ENCODE peak calls at places on chromosome 15, in ten cellular contexts. Y, I, D, E, G, P, Z, O, L and C are unnamed samples.

GRCh38 chr15:32735948-32736347 is 18.1 kb downstream of the GREM1 start:
- DNase-seq in P (no peak), O (no peak), Y (no peak), Z (no peak), I (no peak), E (no peak), G (no peak), D (no peak), L (no peak), C (no peak)

GRCh38 chr15:70101459-70102113 is 3.9 kb upstream of the TLE3 start:
- DNase-seq in I (peak), Z (peak), Y (no peak), O (peak), L (no peak), P (peak), G (no peak), D (peak), E (peak), C (no peak)

GRCh38 chr15:73323374-73323955 is 45.3 kb downstream of the HCN4 start:
- DNase-seq in I (no peak), P (no peak), O (no peak), G (no peak), E (no peak), L (no peak), D (no peak), Z (no peak), Y (no peak), C (no peak)

GRCh38 chr15:84859651-84860050 is 24.8 kb upstream of the SLC28A1 start:
- DNase-seq in D (no peak), O (no peak), Y (no peak), E (no peak), I (no peak), P (no peak), Z (no peak), L (no peak), G (no peak), C (no peak)

GRCh38 chr15:43329222-43329959 is 982 bp downstream of the LCMT2 start:
- DNase-seq in O (peak), Y (peak), G (no peak), Z (no peak), E (peak), P (peak), I (peak), L (no peak), D (no peak), C (no peak)

GRCh38 chr15:43799209-43799944 is 643 bp downstream of the SERINC4 start:
- DNase-seq in O (no peak), D (no peak), P (no peak), Y (no peak), E (no peak), G (no peak), L (peak), I (peak), Z (no peak), C (no peak)

GRCh38 chr15:65323071-65323511 is 18.6 kb downstream of the RNU5B-1 start:
- DNase-seq in O (no peak), Y (no peak), E (no peak), D (no peak), P (peak), L (no peak), I (no peak), Z (peak), G (peak), C (no peak)

GRCh38 chr15:69081310-69082004 is 67.0 kb downstream of the NOX5 start:
- DNase-seq in O (no peak), E (peak), P (no peak), D (no peak), I (peak), G (no peak), Y (peak), L (no peak), Z (no peak), C (no peak)

GRCh38 chr15:70508561-70509281 is 254.6 kb downstream of the UACA start:
- DNase-seq in I (no peak), G (no peak), D (no peak), O (no peak), E (peak), Z (peak), L (peak), P (peak), Y (no peak), C (no peak)

GRCh38 chr15:69660114-69660513 is 207.5 kb downstream of the RPLP1 start:
- DNase-seq in D (no peak), L (no peak), I (no peak), G (no peak), O (no peak), Y (no peak), E (no peak), P (no peak), Z (no peak), C (no peak)

GRCh38 chr15:74787251-74788041 is 5.6 kb downstream of the CSK start:
- DNase-seq in L (peak), G (peak), D (peak), O (peak), I (peak), Z (peak), P (peak), Y (peak), E (no peak), C (no peak)

GRCh38 chr15:99101501-99101900 is 3.4 kb upstream of the SYNM start:
- DNase-seq in G (no peak), O (no peak), Z (no peak), E (no peak), D (no peak), P (no peak), I (no peak), Y (no peak), L (no peak), C (no peak)

GRCh38 chr15:62594017-62594416 is 428.9 kb upstream of the C2CD4B start:
- DNase-seq in D (no peak), G (no peak), P (no peak), I (no peak), E (no peak), O (no peak), L (no peak), Z (peak), Y (no peak), C (no peak)

GRCh38 chr15:45402955-45403892 is 24.9 kb upstream of the GATM start:
- DNase-seq in P (peak), I (peak), Y (no peak), L (peak), Z (peak), D (peak), G (peak), E (peak), O (peak), C (no peak)

GRCh38 chr15:22794621-22795167 is 8.2 kb downstream of the NIPA1 start:
- DNase-seq in I (no peak), Z (no peak), Y (no peak), O (no peak), E (no peak), L (no peak), D (no peak), G (no peak), P (no peak), C (no peak)

GRCh38 chr15:55334997-55335396 is 16.0 kb downstream of the PIGB start:
- DNase-seq in D (peak), Z (peak), L (no peak), Y (no peak), G (no peak), E (no peak), O (no peak), I (no peak), P (no peak), C (no peak)

GRCh38 chr15:21261396-21261964 is 178.8 kb downstream of the POTEB3 start:
- DNase-seq in Z (no peak), E (no peak), O (no peak), I (peak), D (no peak), P (no peak), G (peak), Y (no peak), L (no peak), C (peak)

GRCh38 chr15:58307313-58307961 is 124.4 kb upstream of the LIPC start:
- DNase-seq in O (no peak), Z (peak), L (no peak), I (no peak), E (peak), D (no peak), G (no peak), Y (no peak), P (peak), C (no peak)

GRCh38 chr15:87973456-87974215 is 282.9 kb downstream of the NTRK3 start:
- DNase-seq in L (no peak), I (peak), O (no peak), G (no peak), Y (no peak), P (peak), E (no peak), D (no peak), Z (no peak), C (no peak)

GRCh38 chr15:51620647-51621046 is 1.9 kb downstream of the DMXL2 start:
- DNase-seq in Y (no peak), I (no peak), O (no peak), G (no peak), Z (no peak), E (no peak), D (peak), L (peak), P (no peak), C (no peak)

GRCh38 chr15:63462053-63462452 is 42.3 kb upstream of the USP3 start:
- DNase-seq in I (no peak), Y (no peak), L (no peak), G (no peak), Z (no peak), E (peak), D (no peak), P (no peak), O (no peak), C (no peak)

GRCh38 chr15:62782100-62782791 is 260.3 kb upstream of the TPM1 start:
- DNase-seq in I (peak), D (peak), L (peak), Z (peak), G (peak), O (peak), P (peak), E (peak), Y (peak), C (peak)

GRCh38 chr15:90286678-90287077 is 21.2 kb downstream of the NGRN start:
- DNase-seq in D (peak), Y (no peak), O (no peak), E (no peak), G (peak), L (peak), P (peak), Z (peak), I (no peak), C (no peak)

GRCh38 chr15:32889189-32889588 is 171.4 kb downstream of the GREM1 start:
- DNase-seq in P (no peak), L (no peak), G (no peak), D (no peak), O (no peak), Y (no peak), E (no peak), I (no peak), Z (no peak), C (no peak)

GRCh38 chr15:87322845-87323244 is 933.7 kb downstream of the NTRK3 start:
- DNase-seq in L (no peak), E (no peak), D (no peak), I (no peak), P (no peak), Z (no peak), Y (no peak), G (no peak), O (no peak), C (no peak)

GRCh38 chr15:34799149-34799824 is 3.9 kb upstream of the ACTC1 start:
- DNase-seq in Z (peak), L (no peak), E (no peak), G (no peak), O (no peak), D (no peak), P (peak), I (peak), Y (peak), C (peak)

DNA sequence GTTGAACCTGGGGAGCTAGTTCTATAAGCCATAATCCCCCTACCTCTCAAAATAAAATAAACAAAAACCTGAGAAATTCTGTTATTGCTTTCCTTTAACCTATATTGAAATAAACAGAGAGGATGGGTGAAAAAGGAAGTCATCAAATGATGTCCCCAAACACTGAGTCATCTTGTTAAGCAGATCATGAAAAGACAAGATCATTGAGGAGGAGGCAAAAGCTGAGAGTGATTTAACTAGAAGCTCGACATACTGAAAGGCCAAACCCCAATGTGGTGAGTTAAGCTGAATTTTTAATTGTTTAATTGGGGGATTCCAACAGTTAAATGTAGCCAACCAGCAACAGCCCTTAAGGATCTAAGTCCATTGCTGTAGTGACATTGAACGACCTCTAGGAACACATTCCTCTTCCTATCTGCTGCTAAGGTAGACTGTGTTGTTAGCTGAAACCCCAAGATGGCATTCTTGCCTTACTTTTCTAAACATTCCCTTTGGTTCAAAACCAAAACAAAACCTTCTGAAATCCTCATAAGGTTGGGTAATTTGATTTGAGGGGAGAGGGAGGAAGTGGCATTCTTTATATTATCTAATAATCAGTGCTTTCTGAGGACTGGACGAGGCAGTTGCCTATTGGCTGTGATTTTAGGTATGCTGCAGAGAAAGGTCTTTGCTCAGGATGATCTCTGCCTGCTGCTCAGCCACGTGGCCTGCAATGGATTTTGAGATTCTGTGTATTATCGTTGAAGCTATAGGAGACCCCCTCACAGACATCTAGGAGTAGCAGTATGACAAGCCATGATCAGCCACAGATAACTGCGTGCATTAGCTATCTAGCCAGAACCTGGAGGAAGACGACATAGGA is 62.7 kb upstream of the BNIP2 start:
- DNase-seq in Y (no peak), O (no peak), Z (peak), D (no peak), I (no peak), E (no peak), P (peak), G (no peak), L (peak), C (no peak)
- TF ChIP-seq CTCF in Y (no peak), O (no peak), Z (peak), D (peak), I (peak), E (peak), P (peak), G (no peak), L (peak), C (peak)

GRCh38 chr15:81410318-81410753 is 36.3 kb upstream of the TMC3 start:
- DNase-seq in P (peak), E (peak), O (peak), Y (peak), L (peak), G (peak), I (peak), D (peak), Z (peak), C (no peak)

GRCh38 chr15:81413851-81414250 is 39.8 kb upstream of the TMC3 start:
- DNase-seq in P (no peak), D (no peak), E (no peak), Y (no peak), Z (no peak), I (no peak), G (no peak), O (no peak), L (no peak), C (no peak)

GRCh38 chr15:81411969-81412633 is 38.1 kb upstream of the TMC3 start:
- DNase-seq in D (no peak), E (no peak), G (no peak), Y (no peak), P (no peak), O (no peak), Z (no peak), I (no peak), L (no peak), C (no peak)

GRCh38 chr15:81407679-81408078 is 33.7 kb upstream of the TMC3 start:
- DNase-seq in Z (no peak), I (no peak), E (no peak), P (no peak), L (no peak), D (no peak), O (no peak), Y (no peak), G (no peak), C (no peak)

GRCh38 chr15:81411056-81411455 is 37.0 kb upstream of the TMC3 start:
- DNase-seq in D (no peak), E (no peak), L (no peak), P (peak), O (no peak), G (no peak), I (peak), Y (no peak), Z (no peak), C (no peak)
- TF ChIP-seq CTCF in D (no peak), E (peak), L (no peak), P (peak), O (no peak), G (no peak), I (peak), Y (no peak), Z (no peak), C (no peak)

GRCh38 chr15:39887832-39888231 is 32.2 kb downstream of the GPR176 start:
- DNase-seq in E (peak), P (no peak), G (no peak), Z (peak), D (peak), Y (peak), I (peak), L (peak), O (no peak), C (no peak)
- TF ChIP-seq CTCF in E (peak), P (peak), G (peak), Z (peak), D (no peak), Y (peak), I (peak), L (peak), O (no peak), C (peak)

DNA sequence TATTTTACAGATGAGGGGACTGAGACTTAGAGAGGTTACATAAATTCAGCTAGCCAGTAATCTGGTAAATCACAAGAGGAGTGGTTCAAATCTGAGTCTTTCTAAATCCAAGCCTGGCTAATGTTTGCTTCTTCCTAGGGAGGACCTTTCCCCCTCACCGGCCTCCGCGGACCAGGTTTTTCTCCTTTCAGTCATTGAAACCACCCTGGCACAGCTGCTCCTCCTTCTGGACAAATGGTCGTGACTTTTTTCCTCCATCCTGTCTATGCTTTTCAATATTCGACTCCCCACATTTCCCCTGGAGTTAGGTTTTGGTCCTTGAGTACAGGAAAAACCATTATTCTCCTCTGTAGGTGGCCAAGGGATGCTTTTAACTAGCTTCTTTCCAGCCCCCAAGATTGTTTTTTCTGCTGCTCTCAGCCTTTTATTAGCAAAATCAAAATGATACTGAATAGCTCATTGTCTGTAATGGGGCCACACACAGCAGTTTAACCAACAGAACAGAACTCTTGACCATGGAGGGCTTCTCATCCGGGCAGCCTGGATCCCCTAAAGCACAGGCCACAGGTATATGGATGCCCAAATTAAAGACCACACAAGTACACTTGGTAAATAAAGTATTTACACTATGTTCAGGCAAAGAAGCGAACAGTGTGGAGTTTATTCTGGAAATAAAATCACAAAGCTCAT is 85.9 kb upstream of the KLHL25 start:
- DNase-seq in L (no peak), D (no peak), E (no peak), Y (no peak), G (no peak), P (no peak), Z (no peak), I (no peak), O (no peak), C (no peak)
- TF ChIP-seq CTCF in L (no peak), D (no peak), E (no peak), Y (no peak), G (no peak), P (no peak), Z (no peak), I (no peak), O (no peak), C (no peak)

GRCh38 chr15:100383302-100384107 is 41.7 kb upstream of the ADAMTS17 start:
- DNase-seq in L (peak), Y (no peak), I (peak), D (peak), O (peak), P (peak), G (no peak), E (no peak), Z (peak), C (no peak)
- TF ChIP-seq CTCF in L (peak), Y (peak), I (peak), D (peak), O (peak), P (peak), G (no peak), E (peak), Z (peak), C (peak)

DNA sequence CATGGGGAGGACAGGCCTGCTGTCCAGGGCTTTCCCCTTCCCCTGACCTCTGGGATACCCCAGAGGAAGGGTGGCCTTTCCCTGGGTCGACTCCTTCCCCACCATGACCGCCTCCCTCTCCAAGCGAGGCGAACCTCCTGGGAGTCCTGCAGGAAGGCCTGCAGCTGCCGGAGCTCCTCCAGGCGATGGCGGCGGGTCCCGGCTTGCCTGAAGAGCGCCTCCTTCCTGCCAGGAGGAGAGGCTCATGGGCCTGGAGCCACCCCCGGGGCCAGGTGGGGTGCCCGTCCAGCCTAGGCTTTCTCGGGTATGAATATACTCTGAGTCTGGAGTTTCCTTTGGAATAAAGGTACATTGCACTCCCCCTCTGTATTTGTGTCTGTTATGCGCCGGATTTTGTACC is 20.1 kb downstream of the PLA2G4B start:
- DNase-seq in O (no peak), P (no peak), G (no peak), I (no peak), Z (no peak), Y (no peak), E (no peak), D (no peak), L (no peak), C (no peak)
- TF ChIP-seq CTCF in O (no peak), P (no peak), G (no peak), I (peak), Z (no peak), Y (no peak), E (peak), D (no peak), L (no peak), C (no peak)

DNA sequence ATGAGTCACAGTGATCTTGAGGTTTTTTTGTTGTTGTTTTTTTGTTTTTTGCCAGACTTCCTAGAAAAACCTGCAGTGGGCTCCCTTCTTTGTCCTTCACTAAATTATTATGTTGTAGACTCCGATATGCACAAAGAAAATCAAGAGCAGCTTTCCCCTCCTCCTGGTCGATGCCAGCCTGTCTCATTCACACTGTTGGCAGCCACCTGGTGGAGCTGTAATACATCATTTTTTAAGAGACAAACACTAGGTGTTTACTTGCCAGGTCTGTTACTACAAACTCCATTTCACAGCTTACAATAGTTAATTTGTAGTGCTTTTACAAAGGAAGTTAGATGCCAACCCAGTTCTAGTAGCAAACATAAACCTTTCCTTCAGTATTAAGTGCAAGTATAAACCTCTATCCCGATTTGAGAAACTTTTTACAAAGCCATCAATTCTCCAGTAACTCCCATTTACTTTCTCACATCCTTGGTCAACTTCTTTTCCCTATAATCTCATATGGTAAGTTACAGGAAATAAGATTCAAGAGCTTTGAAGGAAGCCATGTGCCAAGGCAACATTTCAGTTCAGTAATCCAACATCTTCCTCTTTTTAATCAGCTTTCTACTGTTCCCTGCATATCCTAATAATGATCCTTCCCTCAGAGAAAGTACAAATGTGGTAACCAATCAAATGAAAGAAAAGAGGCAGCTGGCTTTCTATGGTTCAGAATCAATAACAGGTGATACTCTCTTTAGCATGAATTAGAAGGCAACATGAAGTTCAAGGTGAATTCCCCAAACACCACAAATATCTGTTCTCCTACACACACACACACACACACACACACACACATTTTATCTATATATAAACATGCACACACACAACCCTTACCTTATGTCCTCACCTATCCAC is 14.0 kb downstream of the AAGAB start:
- DNase-seq in Y (no peak), Z (peak), G (no peak), L (peak), P (no peak), E (no peak), O (no peak), D (no peak), I (no peak), C (no peak)
- TF ChIP-seq CTCF in Y (no peak), Z (peak), G (no peak), L (peak), P (peak), E (peak), O (no peak), D (no peak), I (peak), C (peak)